ENCODE peak calls at places on chromosomes 7 and 10, in six cellular contexts. One of them, this sample, is unnamed.

GRCh38 chr10:102117391-102118159 is 2.6 kb downstream of the LDB1 start:
- DNase-seq in effector memory CD8-positive, alpha-beta T cell: peak
- DNase-seq in NCI-H774: peak
- DNase-seq in H54: no peak
- DNase-seq in A673: peak
- DNase-seq in left cardiac atrium: peak
- DNase-seq in this sample: peak

GRCh38 chr10:86960003-86960862 is 1.8 kb downstream of the SNCG start:
- DNase-seq in effector memory CD8-positive, alpha-beta T cell: no peak
- DNase-seq in NCI-H774: no peak
- DNase-seq in H54: peak
- DNase-seq in A673: peak
- DNase-seq in left cardiac atrium: peak
- DNase-seq in this sample: peak

GRCh38 chr10:70426835-70427234 is 14.6 kb downstream of the NODAL start:
- DNase-seq in effector memory CD8-positive, alpha-beta T cell: no peak
- DNase-seq in NCI-H774: no peak
- DNase-seq in H54: no peak
- DNase-seq in A673: no peak
- DNase-seq in left cardiac atrium: no peak
- DNase-seq in this sample: no peak

GRCh38 chr10:120607710-120608703 is 151.0 kb downstream of the PLPP4 start:
- DNase-seq in effector memory CD8-positive, alpha-beta T cell: no peak
- DNase-seq in NCI-H774: no peak
- DNase-seq in H54: no peak
- DNase-seq in A673: no peak
- DNase-seq in left cardiac atrium: no peak
- DNase-seq in this sample: peak

GRCh38 chr7:139650429-139651100 is 127.1 kb downstream of the CLEC2L start:
- DNase-seq in effector memory CD8-positive, alpha-beta T cell: no peak
- DNase-seq in NCI-H774: no peak
- DNase-seq in H54: no peak
- DNase-seq in A673: no peak
- DNase-seq in left cardiac atrium: peak
- DNase-seq in this sample: no peak

GRCh38 chr7:33596694-33597093 is 308.6 kb upstream of the BMPER start:
- DNase-seq in effector memory CD8-positive, alpha-beta T cell: no peak
- DNase-seq in NCI-H774: no peak
- DNase-seq in H54: no peak
- DNase-seq in A673: no peak
- DNase-seq in left cardiac atrium: no peak
- DNase-seq in this sample: no peak

GRCh38 chr7:54885285-54885684 is 126.3 kb upstream of the SEC61G start:
- DNase-seq in effector memory CD8-positive, alpha-beta T cell: no peak
- DNase-seq in NCI-H774: no peak
- DNase-seq in H54: no peak
- DNase-seq in A673: no peak
- DNase-seq in left cardiac atrium: no peak
- DNase-seq in this sample: no peak

GRCh38 chr7:67348171-67348570 is 351.5 kb downstream of the TYW1 start:
- DNase-seq in effector memory CD8-positive, alpha-beta T cell: no peak
- DNase-seq in NCI-H774: no peak
- DNase-seq in H54: no peak
- DNase-seq in A673: no peak
- DNase-seq in left cardiac atrium: no peak
- DNase-seq in this sample: no peak

GRCh38 chr10:131404886-131405285 is 93.4 kb upstream of the TCERG1L start:
- DNase-seq in effector memory CD8-positive, alpha-beta T cell: no peak
- DNase-seq in NCI-H774: no peak
- DNase-seq in H54: no peak
- DNase-seq in A673: no peak
- DNase-seq in left cardiac atrium: no peak
- DNase-seq in this sample: no peak

GRCh38 chr10:77965294-77965693 is 38.7 kb upstream of the DLG5 start:
- DNase-seq in effector memory CD8-positive, alpha-beta T cell: no peak
- DNase-seq in NCI-H774: no peak
- DNase-seq in H54: no peak
- DNase-seq in A673: peak
- DNase-seq in left cardiac atrium: no peak
- DNase-seq in this sample: no peak

GRCh38 chr10:13740416-13740815 is 153.7 kb downstream of the PRPF18 start:
- DNase-seq in effector memory CD8-positive, alpha-beta T cell: no peak
- DNase-seq in NCI-H774: no peak
- DNase-seq in H54: no peak
- DNase-seq in A673: no peak
- DNase-seq in left cardiac atrium: no peak
- DNase-seq in this sample: no peak

GRCh38 chr7:139431010-139431409 is 52.5 kb downstream of the KLRG2 start:
- DNase-seq in effector memory CD8-positive, alpha-beta T cell: no peak
- DNase-seq in NCI-H774: no peak
- DNase-seq in H54: no peak
- DNase-seq in A673: no peak
- DNase-seq in left cardiac atrium: no peak
- DNase-seq in this sample: no peak

GRCh38 chr10:112919721-112920120 is 30.3 kb upstream of the TCF7L2 start:
- DNase-seq in effector memory CD8-positive, alpha-beta T cell: no peak
- DNase-seq in NCI-H774: no peak
- DNase-seq in H54: peak
- DNase-seq in A673: no peak
- DNase-seq in left cardiac atrium: no peak
- DNase-seq in this sample: peak